ENCODE peak calls at places on chromosomes 3 and 15, in nine cellular contexts. O is nephron progenitor cell; K is CD8-positive, alpha-beta T cell; Q is OCI-LY7; S is AG04450; P is mucosa of descending colon; H is fibroblast of the aortic adventitia; B is tibial artery; W is sigmoid colon. N is an unnamed sample.
A peak's percentile ranks its signal among the peaks of the same experiment; 100 is the strongest.

GRCh38 chr15:98268163-98268562 is 307.7 kb downstream of the ARRDC4 start:
- DNase-seq in O (no peak), W (no peak), K (no peak), B (no peak), Q (no peak), H (no peak), S (no peak), P (no peak), N (no peak)

GRCh38 chr3:126449621-126450051 is 26.1 kb downstream of the ZXDC start:
- DNase-seq in S (no peak), B (no peak), K (no peak), O (no peak), W (peak; percentile 53), P (no peak), H (no peak), Q (no peak), N (no peak)

GRCh38 chr3:35929158-35929557 is 289.8 kb downstream of the ARPP21 start:
- DNase-seq in H (peak; percentile 76), Q (no peak), W (no peak), B (no peak), O (no peak), S (no peak), P (no peak), K (no peak), N (no peak)

GRCh38 chr3:61221759-61222362 is 29.4 kb downstream of the FHIT start:
- DNase-seq in W (no peak), K (no peak), P (no peak), H (no peak), S (no peak), B (no peak), O (no peak), Q (no peak), N (no peak)

GRCh38 chr3:11558002-11558401 is 85.7 kb downstream of the VGLL4 start:
- DNase-seq in P (no peak), O (no peak), W (no peak), S (no peak), K (no peak), Q (no peak), B (no peak), H (peak; percentile 79), N (no peak)

GRCh38 chr3:131503328-131503650 is 518 bp upstream of the MRPL3 start:
- DNase-seq in K (no peak), P (no peak), W (no peak), Q (peak; percentile 3), H (peak; percentile 63), B (no peak), S (no peak), O (no peak), N (no peak)

GRCh38 chr3:136994772-136995516 is 37.2 kb downstream of the IL20RB start:
- DNase-seq in Q (no peak), P (peak; percentile 92), K (no peak), S (no peak), W (peak; percentile 93), O (no peak), B (peak; percentile 94), H (peak; percentile 99), N (no peak)

GRCh38 chr3:190370369-190370768 is 17.6 kb upstream of the CLDN16 start:
- DNase-seq in H (no peak), K (no peak), W (no peak), Q (no peak), O (no peak), B (no peak), P (no peak), S (no peak), N (no peak)

GRCh38 chr15:67700023-67700422 is 125.3 kb upstream of the SKOR1 start:
- DNase-seq in O (no peak), S (no peak), B (no peak), W (no peak), P (no peak), H (peak; percentile 19), K (no peak), Q (no peak), N (no peak)

GRCh38 chr3:128281461-128282367 is 128.4 kb downstream of the EEFSEC start:
- DNase-seq in W (no peak), S (no peak), Q (no peak), K (no peak), B (no peak), H (peak; percentile 35), O (no peak), P (no peak), N (no peak)

GRCh38 chr3:147945968-147946519 is 536.9 kb downstream of the ZIC1 start:
- DNase-seq in H (peak; percentile 94), B (peak; percentile 41), O (peak; percentile 5), P (no peak), K (no peak), Q (no peak), S (peak; percentile 88), W (peak; percentile 69), N (peak; percentile 23)

GRCh38 chr15:68415501-68416157 is 16.3 kb downstream of the ITGA11 start:
- DNase-seq in K (no peak), B (peak; percentile 64), P (no peak), W (peak; percentile 74), H (no peak), O (no peak), Q (no peak), S (no peak), N (no peak)

GRCh38 chr3:105585-105984 is 91.0 kb upstream of the CHL1 start:
- DNase-seq in B (no peak), K (no peak), O (no peak), S (no peak), P (no peak), W (no peak), Q (no peak), H (no peak), N (no peak)

GRCh38 chr3:31966978-31967592 is 14.0 kb downstream of the OSBPL10 start:
- DNase-seq in H (no peak), K (no peak), Q (no peak), W (no peak), S (no peak), B (no peak), O (no peak), P (no peak), N (no peak)

GRCh38 chr3:113698213-113698742 is 1.8 kb upstream of the USF3 start:
- DNase-seq in O (no peak), H (no peak), P (no peak), Q (no peak), W (no peak), B (no peak), S (no peak), K (no peak), N (no peak)

GRCh38 chr3:46922426-46922825 is 44.9 kb downstream of the PTH1R start:
- DNase-seq in W (peak; percentile 39), B (peak; percentile 5), S (no peak), P (no peak), K (no peak), H (no peak), Q (no peak), O (no peak), N (no peak)

DNA sequence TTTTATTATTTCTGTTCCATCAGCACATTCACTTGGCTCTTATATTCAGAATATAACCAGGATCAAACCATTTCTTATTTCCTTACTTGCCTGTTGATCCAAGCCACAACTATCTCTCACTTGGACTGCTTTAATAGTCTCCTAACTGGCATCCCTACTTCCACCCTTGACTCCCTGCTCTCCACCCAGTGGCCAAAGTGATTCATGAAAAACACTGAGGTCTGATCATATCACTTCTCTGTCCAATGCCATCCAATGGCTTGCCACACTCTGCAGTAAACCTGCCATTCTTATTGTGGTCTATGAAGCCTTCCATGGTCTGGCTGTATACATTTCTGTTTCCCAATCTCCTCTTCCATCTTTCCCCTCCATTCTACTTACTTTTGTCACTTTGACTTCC is 576.1 kb downstream of the PDCD6IP start:
- DNase-seq in K (no peak), P (no peak), O (no peak), W (no peak), H (no peak), B (no peak), Q (no peak), S (no peak), N (no peak)
- TF ChIP-seq CTCF in K (no peak), P (no peak), O (no peak), W (no peak), H (no peak), B (no peak), Q (peak; percentile 14), S (no peak), N (no peak)

GRCh38 chr15:82970078-82970686 is 15.8 kb upstream of the RAMAC start:
- DNase-seq in H (no peak), Q (no peak), B (no peak), S (no peak), W (no peak), O (no peak), K (no peak), P (no peak), N (no peak)
- TF ChIP-seq CTCF in H (no peak), Q (no peak), B (no peak), S (no peak), W (no peak), O (no peak), K (no peak), P (no peak), N (no peak)

GRCh38 chr3:140363801-140364200 is 314.1 kb upstream of the TRIM42 start:
- DNase-seq in P (no peak), K (no peak), B (no peak), H (no peak), O (no peak), S (no peak), W (no peak), Q (no peak), N (no peak)

GRCh38 chr3:140359198-140359995 is 318.5 kb upstream of the TRIM42 start:
- DNase-seq in S (no peak), P (no peak), O (no peak), H (no peak), B (no peak), K (no peak), Q (no peak), W (no peak), N (no peak)

GRCh38 chr3:140355481-140355880 is 322.4 kb upstream of the TRIM42 start:
- DNase-seq in K (no peak), S (no peak), H (no peak), Q (no peak), O (no peak), P (no peak), W (no peak), B (no peak), N (no peak)

GRCh38 chr3:140358696-140359095 is 319.2 kb upstream of the TRIM42 start:
- DNase-seq in S (no peak), K (no peak), P (no peak), O (no peak), B (no peak), Q (no peak), H (no peak), W (no peak), N (no peak)

GRCh38 chr3:140360332-140360731 is 317.5 kb upstream of the TRIM42 start:
- DNase-seq in Q (no peak), K (no peak), O (no peak), B (no peak), S (no peak), P (no peak), W (no peak), H (no peak), N (no peak)
- TF ChIP-seq CTCF in Q (peak; percentile 29), K (no peak), O (no peak), B (no peak), S (no peak), P (no peak), W (no peak), H (no peak), N (no peak)

DNA sequence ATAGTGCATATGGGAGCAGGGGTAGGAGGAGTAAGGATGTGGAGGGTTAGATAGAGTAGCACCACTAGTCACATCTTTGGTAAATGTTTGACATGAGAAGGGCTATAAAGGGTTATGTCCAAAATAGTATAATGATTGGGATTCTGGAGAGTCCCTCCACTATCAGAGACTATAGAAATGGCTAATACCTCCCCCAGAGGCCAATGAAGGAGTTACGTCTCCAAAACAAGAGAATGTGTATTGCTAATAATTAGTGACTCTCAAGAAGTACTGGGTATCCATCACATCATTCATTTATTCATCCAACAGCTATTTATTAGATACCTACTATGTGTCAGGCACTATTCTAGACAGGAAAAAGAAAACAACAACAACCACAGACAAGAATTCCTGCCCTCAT is 203.7 kb upstream of the UMPS start:
- DNase-seq in O (no peak), K (no peak), Q (no peak), W (no peak), S (no peak), P (no peak), H (no peak), B (no peak), N (no peak)
- TF ChIP-seq CTCF in O (peak; percentile 12), K (no peak), Q (no peak), W (no peak), S (no peak), P (no peak), H (no peak), B (no peak), N (no peak)